ENCODE peak calls at places on chromosomes 11 and 22, in four cellular contexts. O, C, W and Q are unnamed samples.

GRCh38 chr11:35144811-35145210 is 5.8 kb downstream of the CD44 start:
- DNase-seq in O (no peak), C (no peak), W (no peak), Q (no peak)

GRCh38 chr11:27242591-27242990 is 120.4 kb downstream of the CCDC34 start:
- DNase-seq in O (no peak), C (peak), W (no peak), Q (no peak)

GRCh38 chr11:114088836-114089235 is 29.3 kb downstream of the ZBTB16 start:
- DNase-seq in O (no peak), C (no peak), W (no peak), Q (no peak)

GRCh38 chr11:2325123-2325522 is 23.3 kb downstream of the TSPAN32 start:
- DNase-seq in O (no peak), C (no peak), W (no peak), Q (no peak)

GRCh38 chr22:42945027-42945426 is 69.9 kb downstream of the PACSIN2 start:
- DNase-seq in O (no peak), C (no peak), W (no peak), Q (no peak)

GRCh38 chr11:131311746-131312145 is 58.7 kb upstream of the NTM start:
- DNase-seq in O (no peak), C (no peak), W (no peak), Q (no peak)

GRCh38 chr22:29733362-29734322 is 13.8 kb downstream of the CABP7 start:
- DNase-seq in O (no peak), C (peak), W (no peak), Q (peak)

GRCh38 chr22:38728899-38729796 is 23.4 kb downstream of the GTPBP1 start:
- DNase-seq in O (no peak), C (no peak), W (no peak), Q (no peak)

GRCh38 chr11:17719940-17720795 is 797 bp downstream of the MYOD1 start:
- DNase-seq in O (no peak), C (no peak), W (no peak), Q (peak)

GRCh38 chr22:36549033-36549432 is 20.1 kb upstream of the EIF3D start:
- DNase-seq in O (no peak), C (no peak), W (no peak), Q (no peak)

GRCh38 chr11:70422692-70423522 is 24.6 kb downstream of the CTTN start:
- DNase-seq in O (no peak), C (no peak), W (no peak), Q (no peak)

GRCh38 chr11:66126808-66127555 is 56.9 kb downstream of the PACS1 start:
- DNase-seq in O (no peak), C (no peak), W (no peak), Q (no peak)

GRCh38 chr22:25663654-25664053 is 78.3 kb upstream of the MYO18B start:
- DNase-seq in O (no peak), C (no peak), W (no peak), Q (no peak)

GRCh38 chr11:80960331-80961095 is 1519.7 kb upstream of the TENM4 start:
- DNase-seq in O (no peak), C (no peak), W (no peak), Q (no peak)

GRCh38 chr11:102451693-102452460 is 688 bp downstream of the TMEM123 start:
- DNase-seq in O (peak), C (peak), W (no peak), Q (peak)
- TF ChIP-seq CHD2 in O (no peak), C (peak), W (no peak), Q (peak)

GRCh38 chr11:111376453-111376871 is 2.6 kb downstream of the POU2AF1 start:
- DNase-seq in O (no peak), C (no peak), W (no peak), Q (no peak)
- TF ChIP-seq CHD2 in O (no peak), C (no peak), W (no peak), Q (no peak)

GRCh38 chr11:7252683-7253213 is 1.0 kb downstream of the SYT9 start:
- DNase-seq in O (no peak), C (no peak), W (no peak), Q (no peak)
- TF ChIP-seq CHD2 in O (no peak), C (no peak), W (no peak), Q (no peak)

GRCh38 chr11:76558891-76559290 is 111.7 kb downstream of the LRRC32 start:
- DNase-seq in O (no peak), C (no peak), W (no peak), Q (no peak)

GRCh38 chr11:76564400-76564799 is 106.1 kb downstream of the LRRC32 start:
- DNase-seq in O (no peak), C (no peak), W (no peak), Q (no peak)

GRCh38 chr11:76560219-76560618 is 110.3 kb downstream of the LRRC32 start:
- DNase-seq in O (no peak), C (no peak), W (no peak), Q (no peak)

GRCh38 chr11:76561245-76561644 is 109.3 kb downstream of the LRRC32 start:
- DNase-seq in O (no peak), C (no peak), W (no peak), Q (no peak)

GRCh38 chr11:76562541-76562940 is 108.0 kb downstream of the LRRC32 start:
- DNase-seq in O (no peak), C (no peak), W (no peak), Q (no peak)
- TF ChIP-seq CHD2 in O (no peak), C (no peak), W (no peak), Q (no peak)

DNA sequence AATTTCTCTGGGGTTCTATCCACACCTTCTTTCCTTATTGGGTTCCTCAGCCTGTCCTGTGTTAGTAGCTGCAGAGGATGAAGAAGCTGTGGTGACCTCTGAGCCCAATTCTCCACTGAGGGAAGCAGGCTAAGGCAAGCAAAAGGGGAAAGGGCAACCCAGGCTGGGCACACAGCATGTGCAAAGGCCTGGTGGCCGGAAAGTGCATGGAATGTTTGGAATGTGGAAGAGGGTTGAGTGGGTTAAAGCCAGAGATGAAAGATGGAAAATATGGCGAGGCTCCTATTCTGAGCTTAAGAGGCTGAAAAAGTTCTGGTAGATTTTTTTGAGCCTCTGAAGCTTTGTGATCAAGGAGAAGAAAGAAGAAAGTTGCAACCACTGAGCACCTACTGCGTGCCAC is 247.1 kb downstream of the MIAT start:
- DNase-seq in O (no peak), C (no peak), W (no peak), Q (no peak)
- TF ChIP-seq CHD2 in O (no peak), C (no peak), W (no peak), Q (no peak)

DNA sequence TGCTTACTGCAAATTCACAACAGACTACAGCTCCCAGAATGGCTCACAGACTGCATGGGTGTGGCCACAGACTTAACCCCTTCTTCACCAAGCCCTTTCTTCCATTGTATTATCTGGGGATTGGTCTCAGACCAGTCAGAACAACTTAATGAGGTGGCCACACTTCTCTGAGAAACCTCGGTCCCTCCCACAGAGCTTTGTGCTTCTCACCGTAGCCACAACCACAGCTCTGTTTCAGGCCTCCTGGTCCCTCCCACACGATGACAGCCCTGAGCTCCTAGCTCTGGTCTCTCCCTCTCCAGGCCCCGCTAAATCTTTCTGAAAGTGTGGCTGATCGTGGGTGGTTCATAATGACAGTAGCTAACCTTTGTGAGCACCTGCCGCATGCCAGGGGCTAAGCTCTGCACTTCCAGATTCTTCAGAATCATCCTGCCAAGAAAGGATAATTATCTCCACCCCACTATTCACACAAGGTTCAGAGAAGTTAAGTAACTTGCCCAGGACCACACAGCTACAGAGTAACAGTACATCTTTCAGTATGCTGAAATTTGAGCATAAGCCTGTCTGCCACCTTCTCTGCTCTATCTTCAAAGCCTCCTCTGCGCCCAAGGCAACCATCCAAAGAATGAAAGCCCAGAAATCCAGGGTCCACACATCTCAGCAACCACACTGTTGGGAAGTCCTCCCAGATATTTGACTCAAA is 5.4 kb downstream of the PDE2A start:
- DNase-seq in O (no peak), C (no peak), W (no peak), Q (no peak)
- TF ChIP-seq CHD2 in O (no peak), C (no peak), W (no peak), Q (no peak)

GRCh38 chr11:92770419-92770818 is 199.0 kb upstream of the MTNR1B start:
- DNase-seq in O (no peak), C (no peak), W (no peak), Q (no peak)

GRCh38 chr11:92767416-92767815 is 202.0 kb upstream of the MTNR1B start:
- DNase-seq in O (no peak), C (no peak), W (no peak), Q (no peak)

GRCh38 chr11:92769125-92769524 is 200.3 kb upstream of the MTNR1B start:
- DNase-seq in O (no peak), C (no peak), W (no peak), Q (no peak)

GRCh38 chr11:92775277-92775676 is 194.2 kb upstream of the MTNR1B start:
- DNase-seq in O (no peak), C (no peak), W (no peak), Q (no peak)

GRCh38 chr11:92770981-92771380 is 198.5 kb upstream of the MTNR1B start:
- DNase-seq in O (no peak), C (no peak), W (no peak), Q (no peak)
- TF ChIP-seq CHD2 in O (no peak), C (no peak), W (no peak), Q (no peak)

DNA sequence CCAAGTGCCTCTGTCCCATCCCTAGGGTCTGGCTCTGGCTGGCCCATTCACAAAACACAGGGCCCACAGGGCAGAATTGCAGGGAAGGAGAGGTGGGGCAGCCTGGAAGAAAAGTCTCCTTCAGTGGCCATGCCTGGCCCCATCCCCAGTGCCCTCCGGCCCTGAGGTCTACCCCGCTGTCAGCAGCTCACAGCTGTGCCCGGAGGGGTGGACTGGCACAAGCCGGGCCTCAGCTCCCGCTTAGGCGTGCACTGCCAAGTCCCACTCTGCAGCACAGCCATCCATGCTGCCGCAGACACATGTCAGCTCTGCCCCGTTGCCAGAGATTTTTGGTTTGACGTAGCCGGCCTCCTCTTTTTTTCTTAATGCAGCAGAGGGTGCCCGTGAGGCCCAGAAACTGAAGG is 3.9 kb upstream of the SCN2B start:
- DNase-seq in O (no peak), C (peak), W (no peak), Q (peak)
- TF ChIP-seq CHD2 in O (no peak), C (no peak), W (no peak), Q (peak)

DNA sequence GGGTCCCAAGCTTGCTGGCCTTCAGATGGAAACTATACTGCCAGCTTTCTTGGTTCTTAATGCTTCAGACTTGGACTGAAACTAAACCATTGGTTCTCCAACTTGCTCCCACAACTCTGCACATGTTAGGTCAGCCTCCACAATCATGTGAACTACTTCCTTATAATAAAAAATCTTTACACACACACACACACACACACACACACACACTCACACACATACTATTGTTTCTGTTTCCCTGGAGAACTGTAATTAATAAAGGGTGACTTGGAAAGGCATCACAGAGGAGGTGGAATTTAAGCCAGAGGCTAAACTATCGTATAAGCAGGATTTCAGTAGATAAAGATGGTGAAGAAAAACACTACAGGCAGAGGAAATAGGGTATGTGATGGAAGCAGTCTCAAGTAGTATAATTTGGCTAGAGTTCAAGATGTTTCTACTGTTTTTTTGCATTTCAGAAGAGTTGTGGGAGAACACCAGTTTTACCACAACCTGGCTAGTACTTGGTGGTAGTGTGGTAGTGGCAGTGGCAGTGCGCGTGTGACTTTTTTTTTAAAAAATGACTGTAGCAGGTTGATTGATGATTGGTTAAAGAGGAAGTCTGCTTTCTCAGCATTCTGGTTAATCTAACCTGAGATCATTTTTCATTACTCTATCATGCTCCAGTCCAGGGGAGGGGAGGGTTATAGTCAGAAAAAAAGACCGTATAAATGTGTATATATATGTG is 70.1 kb downstream of the PDE3B start:
- DNase-seq in O (no peak), C (no peak), W (no peak), Q (no peak)
- TF ChIP-seq CHD2 in O (no peak), C (no peak), W (no peak), Q (no peak)